ENCODE peak calls at places on chromosomes 11 and 22, in six cellular contexts. E, O, A, W, L and R are unnamed samples.

GRCh38 chr11:62402226-62402625 is 16.6 kb upstream of the SCGB1A1 start:
- DNase-seq in W (no peak), A (peak), O (no peak), E (no peak), L (no peak), R (no peak)

GRCh38 chr11:12007769-12008737 is at the start of gene DKK3:
- DNase-seq in W (peak), A (no peak), O (no peak), E (no peak), L (no peak), R (peak)

GRCh38 chr22:37623075-37624016 is 14.7 kb downstream of the GGA1 start:
- DNase-seq in W (peak), L (peak), E (peak), A (peak), O (no peak), R (no peak)

GRCh38 chr11:102467080-102467708 is 14.6 kb upstream of the TMEM123 start:
- DNase-seq in E (no peak), O (no peak), A (no peak), W (peak), L (no peak), R (no peak)

GRCh38 chr11:128694618-128695481 is 978 bp downstream of the FLI1 start:
- DNase-seq in W (peak), A (no peak), E (no peak), L (no peak), O (no peak), R (peak)

GRCh38 chr11:26134481-26135355 is 197.2 kb upstream of the ANO3 start:
- DNase-seq in W (peak), O (peak), A (no peak), L (peak), E (no peak), R (peak)

GRCh38 chr11:117259417-117259816 is 26.9 kb downstream of the RNF214 start:
- DNase-seq in O (no peak), W (no peak), E (no peak), A (no peak), L (peak), R (peak)

GRCh38 chr22:17477401-17477833 is 85.9 kb upstream of the SLC25A18 start:
- DNase-seq in O (no peak), L (no peak), A (no peak), W (no peak), E (no peak), R (no peak)

GRCh38 chr22:18081416-18081815 is 3.6 kb downstream of the PEX26 start:
- DNase-seq in W (no peak), A (no peak), E (no peak), L (no peak), O (no peak), R (no peak)

GRCh38 chr11:110148775-110149744 is 55.9 kb downstream of the ZC3H12C start:
- DNase-seq in O (no peak), E (no peak), W (no peak), A (no peak), L (peak), R (peak)

GRCh38 chr11:125423247-125423849 is 72.7 kb downstream of the FEZ1 start:
- DNase-seq in L (no peak), W (peak), E (no peak), A (no peak), O (no peak), R (no peak)

GRCh38 chr11:73028621-73029020 is 113.5 kb downstream of the FCHSD2 start:
- DNase-seq in O (no peak), E (no peak), A (no peak), L (no peak), W (no peak), R (no peak)

GRCh38 chr11:15201586-15201985 is 86.9 kb downstream of the INSC start:
- DNase-seq in O (no peak), L (no peak), A (no peak), W (no peak), E (no peak), R (no peak)

GRCh38 chr11:59551651-59552521 is 40.5 kb downstream of the OR4D9 start:
- DNase-seq in A (no peak), E (peak), L (peak), W (peak), O (no peak), R (peak)

GRCh38 chr11:67648140-67648795 is 2.3 kb downstream of the ACY3 start:
- DNase-seq in W (peak), O (no peak), A (peak), E (peak), L (no peak), R (no peak)

GRCh38 chr11:48083427-48083826 is 103.1 kb downstream of the PTPRJ start:
- DNase-seq in L (no peak), W (no peak), A (no peak), O (no peak), E (no peak), R (no peak)

GRCh38 chr22:23147632-23148387 is 2.5 kb downstream of the RAB36 start:
- DNase-seq in E (no peak), W (peak), O (no peak), A (no peak), L (no peak), R (peak)

GRCh38 chr11:134409552-134410429 is 2.3 kb downstream of the B3GAT1 start:
- DNase-seq in O (no peak), W (no peak), L (no peak), E (no peak), A (no peak), R (no peak)

GRCh38 chr11:64686466-64687175 is 36.4 kb downstream of the NRXN2 start:
- DNase-seq in O (no peak), A (no peak), W (no peak), L (no peak), E (no peak), R (no peak)

GRCh38 chr11:83521647-83522596 is 235.8 kb upstream of the CCDC90B start:
- DNase-seq in E (peak), A (no peak), W (peak), L (peak), O (no peak), R (peak)